ENCODE peak calls at places on chromosomes 4 and X, in nine cellular contexts. S is upper lobe of left lung; Q is sigmoid colon; C is CD4-positive, alpha-beta T cell; K is AG04450; F is thoracic aorta; P is HL-60; T is CD8-positive, alpha-beta T cell; B is lower lobe of right lung. E is an unnamed sample.

GRCh38 chr4:16125571-16126445 is 42.0 kb upstream of the PROM1 start:
- DNase-seq in S (no peak), Q (no peak), C (no peak), K (no peak), F (no peak), P (no peak), T (no peak), B (no peak), E (no peak)

GRCh38 chr4:94516067-94516466 is 64.3 kb downstream of the PDLIM5 start:
- DNase-seq in S (no peak), Q (no peak), C (no peak), K (peak; percentile 64), F (no peak), P (no peak), T (no peak), B (no peak), E (no peak)

GRCh38 chrX:120560405-120560841 is 339 bp downstream of the CUL4B start:
- DNase-seq in S (peak; percentile 26), Q (peak; percentile 67), C (peak; percentile 8), K (no peak), F (no peak), P (no peak), T (peak; percentile 25), B (peak; percentile 39), E (peak; percentile 73)

GRCh38 chr4:124234771-124235170 is 477.8 kb downstream of the ANKRD50 start:
- DNase-seq in S (no peak), Q (no peak), C (no peak), K (no peak), F (no peak), P (no peak), T (no peak), B (no peak), E (no peak)

GRCh38 chr4:48968814-48969213 is 17.3 kb upstream of the CWH43 start:
- DNase-seq in S (no peak), Q (no peak), C (no peak), K (peak; percentile 75), F (no peak), P (no peak), T (no peak), B (no peak), E (no peak)

GRCh38 chr4:82969414-82969813 is 41.2 kb downstream of the LIN54 start:
- DNase-seq in S (no peak), Q (no peak), C (no peak), K (no peak), F (no peak), P (no peak), T (no peak), B (no peak), E (no peak)

GRCh38 chr4:11914406-11914805 is 485.7 kb upstream of the HS3ST1 start:
- DNase-seq in S (no peak), Q (no peak), C (no peak), K (no peak), F (no peak), P (no peak), T (no peak), B (no peak), E (no peak)

GRCh38 chrX:66015152-66015827 is 24.6 kb downstream of the VSIG4 start:
- DNase-seq in S (peak; percentile 63), Q (no peak), C (no peak), K (no peak), F (no peak), P (peak; percentile 83), T (no peak), B (peak; percentile 51), E (no peak)

GRCh38 chr4:26950446-26950845 is 89.8 kb downstream of the STIM2 start:
- DNase-seq in S (no peak), Q (no peak), C (no peak), K (no peak), F (no peak), P (no peak), T (no peak), B (no peak), E (no peak)

GRCh38 chr4:26953361-26953760 is 92.7 kb downstream of the STIM2 start:
- DNase-seq in S (no peak), Q (no peak), C (no peak), K (no peak), F (no peak), P (no peak), T (no peak), B (no peak), E (no peak)

GRCh38 chr4:26947318-26947717 is 86.7 kb downstream of the STIM2 start:
- DNase-seq in S (no peak), Q (no peak), C (no peak), K (no peak), F (no peak), P (no peak), T (no peak), B (no peak), E (no peak)

GRCh38 chr4:26953770-26954423 is 93.3 kb downstream of the STIM2 start:
- DNase-seq in S (no peak), Q (no peak), C (no peak), K (no peak), F (no peak), P (no peak), T (no peak), B (no peak), E (no peak)

DNA sequence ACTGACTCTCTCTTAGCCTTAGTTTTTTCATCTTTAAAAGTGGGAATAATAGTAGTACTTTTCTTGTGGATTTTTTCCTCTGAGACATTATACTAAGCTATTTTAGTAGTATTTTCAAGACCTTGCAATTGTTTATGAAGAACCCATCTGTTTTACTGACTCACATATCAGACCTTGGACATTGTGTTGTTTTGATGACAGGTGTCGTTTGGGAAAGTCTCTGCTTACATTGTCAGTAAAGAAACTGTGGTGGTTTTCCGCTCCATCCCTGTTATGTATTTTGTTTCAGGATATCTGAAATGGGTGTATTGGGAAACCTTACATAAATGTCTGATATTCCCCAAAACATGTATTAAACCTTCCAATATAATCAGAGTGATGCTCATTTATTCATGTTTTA is 92.2 kb downstream of the STIM2 start:
- DNase-seq in S (no peak), Q (no peak), C (no peak), K (no peak), F (no peak), P (no peak), T (no peak), B (no peak), E (no peak)
- H3K27me3 ChIP-seq in S (no peaks in the 10 kb centered on the region), Q (no peaks in the 10 kb centered on the region), C (no peaks in the 10 kb centered on the region), K (no peaks in the 10 kb centered on the region), F (no peaks in the 10 kb centered on the region), P (no peaks in the 10 kb centered on the region), T (no peaks in the 10 kb centered on the region), B (no peaks in the 10 kb centered on the region), E (no peaks in the 10 kb centered on the region)

DNA sequence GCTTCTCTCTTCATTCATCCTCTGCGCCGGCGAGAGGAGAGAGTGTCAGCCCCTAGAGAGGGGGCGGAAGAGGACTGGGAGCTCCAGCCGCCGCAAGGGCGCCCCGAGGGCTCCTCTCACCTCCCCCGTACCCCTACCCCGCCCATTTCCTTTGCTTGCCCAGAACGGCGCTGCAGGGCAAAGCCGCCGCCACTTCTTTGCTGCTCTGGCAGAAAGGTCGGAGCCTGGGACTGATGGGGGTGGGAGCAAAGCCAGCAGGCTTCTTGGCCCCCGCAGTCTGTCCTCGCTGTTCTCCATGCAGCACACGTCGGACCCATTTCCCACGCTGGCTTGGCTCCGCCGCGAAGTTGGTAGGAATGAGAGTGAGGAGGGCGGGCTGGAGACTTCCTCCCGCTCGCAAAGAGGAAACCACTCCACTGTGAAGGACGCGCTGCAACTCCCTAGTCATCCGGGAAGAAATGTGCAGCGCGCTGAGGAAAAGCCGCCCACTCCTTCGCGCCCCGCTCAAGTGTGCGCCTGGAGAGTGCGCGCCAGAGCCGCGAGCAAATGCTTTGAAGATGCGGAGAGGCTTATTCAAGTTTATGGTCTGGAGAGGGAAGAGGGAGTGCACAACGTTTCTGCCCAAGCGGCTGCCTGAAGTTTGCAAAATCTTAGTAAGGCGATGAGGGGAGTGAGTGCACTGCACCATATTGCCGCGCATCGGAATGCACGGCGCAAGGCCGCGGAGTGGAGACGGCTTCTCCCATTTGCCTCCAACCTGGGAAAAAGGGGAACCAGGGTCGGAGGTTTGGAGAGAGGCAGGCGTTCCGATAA is 2.8 kb upstream of the PCDH7 start:
- DNase-seq in S (peak; percentile 22), Q (peak; percentile 70), C (no peak), K (no peak), F (no peak), P (no peak), T (no peak), B (peak; percentile 51), E (no peak)
- H3K27ac ChIP-seq in S (no peak overlapping the region), Q (peak overlapping the region; percentile 88), C (no peak overlapping the region), K (peak overlapping the region; percentile 31), F (peak overlapping the region; percentile 96), P (no peak overlapping the region), T (no peak overlapping the region), B (no peak overlapping the region), E (no peak overlapping the region)

GRCh38 chr4:173545440-173545839 is 15.4 kb upstream of the HAND2 start:
- DNase-seq in S (no peak), Q (no peak), C (no peak), K (no peak), F (no peak), P (no peak), T (no peak), B (no peak), E (no peak)
- H3K27me3 ChIP-seq in S (peaks cover 9% of the 10 kb centered on the region), Q (no peaks in the 10 kb centered on the region), C (peaks cover 58% of the 10 kb centered on the region), K (peaks cover 9% of the 10 kb centered on the region), F (no peaks in the 10 kb centered on the region), P (peaks cover 13% of the 10 kb centered on the region), T (peaks cover 5% of the 10 kb centered on the region), B (peaks cover 58% of the 10 kb centered on the region), E (peaks cover 19% of the 10 kb centered on the region)

GRCh38 chrX:15498741-15499140 is 1.9 kb upstream of the BMX start:
- DNase-seq in S (no peak), Q (no peak), C (no peak), K (no peak), F (no peak), P (no peak), T (no peak), B (no peak), E (no peak)
- H3K27ac ChIP-seq in S (no peak overlapping the region), Q (no peak overlapping the region), C (no peak overlapping the region), K (no peak overlapping the region), F (no peak overlapping the region), P (no peak overlapping the region), T (no peak overlapping the region), B (no peak overlapping the region), E (no peak overlapping the region)

GRCh38 chrX:47179221-47179927 is 14.3 kb upstream of the UBA1 start:
- DNase-seq in S (no peak), Q (peak; percentile 79), C (no peak), K (no peak), F (peak; percentile 6), P (no peak), T (no peak), B (no peak), E (no peak)
- H3K27me3 ChIP-seq in S (no peaks in the 10 kb centered on the region), Q (no peaks in the 10 kb centered on the region), C (no peaks in the 10 kb centered on the region), K (no peaks in the 10 kb centered on the region), F (no peaks in the 10 kb centered on the region), P (no peaks in the 10 kb centered on the region), T (no peaks in the 10 kb centered on the region), B (no peaks in the 10 kb centered on the region), E (no peaks in the 10 kb centered on the region)

DNA sequence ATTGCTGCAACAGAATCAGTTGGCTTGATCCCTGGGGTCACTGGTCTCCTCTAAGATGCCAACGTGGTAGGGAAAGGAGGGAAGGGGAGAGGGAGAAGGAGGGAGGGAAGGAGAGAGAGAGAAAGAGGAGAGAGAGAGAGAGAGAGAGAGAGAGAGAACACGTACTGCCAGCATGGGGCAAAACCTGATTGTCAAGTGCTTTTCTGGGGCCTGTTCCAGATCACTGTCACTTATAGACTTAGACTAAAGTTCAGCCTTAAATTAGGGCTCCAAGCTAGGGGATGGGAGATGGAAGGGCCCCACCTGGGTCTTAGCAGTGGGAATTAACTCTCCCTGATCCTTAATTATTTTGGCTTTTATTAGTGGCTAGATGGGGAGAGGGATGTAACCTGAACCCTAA is 12.9 kb downstream of the SHROOM4 start:
- DNase-seq in S (peak; percentile 22), Q (no peak), C (no peak), K (no peak), F (no peak), P (no peak), T (no peak), B (no peak), E (no peak)
- H3K27ac ChIP-seq in S (no peak overlapping the region), Q (no peak overlapping the region), C (no peak overlapping the region), K (no peak overlapping the region), F (no peak overlapping the region), P (no peak overlapping the region), T (no peak overlapping the region), B (no peak overlapping the region), E (no peak overlapping the region)